ENCODE peak calls at places on chromosomes 7 and 10, in seven cellular contexts. W is brain microvascular endothelial cell; H is CD8-positive, alpha-beta T cell; E is tibial nerve; L is right lobe of liver; O is CD4-positive, CD25-positive, alpha-beta regulatory T cell; R is tibial artery. I is an unnamed sample.

GRCh38 chr10:127293640-127294039 is 97.2 kb upstream of the INSYN2A start:
- DNase-seq in L (no peak), O (peak), R (no peak), W (no peak), H (no peak), E (no peak), I (peak)

GRCh38 chr10:28496481-28496961 is 36.4 kb upstream of the WAC start:
- DNase-seq in H (no peak), O (no peak), R (no peak), L (no peak), E (no peak), W (no peak), I (no peak)

GRCh38 chr10:10092581-10092980 is 925.1 kb upstream of the CELF2 start:
- DNase-seq in W (peak), E (no peak), L (no peak), H (no peak), O (no peak), R (no peak), I (no peak)

GRCh38 chr10:35462491-35462934 is 126.2 kb downstream of the CCNY start:
- DNase-seq in H (no peak), L (peak), W (no peak), O (peak), R (no peak), E (no peak), I (no peak)

GRCh38 chr7:84047085-84047484 is 147.5 kb downstream of the SEMA3A start:
- DNase-seq in R (no peak), O (no peak), L (no peak), E (no peak), H (no peak), W (no peak), I (no peak)

GRCh38 chr7:631291-631711 is 95.2 kb upstream of the DNAAF5 start:
- DNase-seq in O (no peak), L (no peak), E (no peak), R (no peak), W (no peak), H (no peak), I (no peak)

GRCh38 chr7:132176719-132177118 is 399.6 kb downstream of the PLXNA4 start:
- DNase-seq in E (no peak), R (no peak), H (no peak), L (no peak), W (no peak), O (no peak), I (no peak)

GRCh38 chr10:43113201-43113893 is 24.9 kb upstream of the CSGALNACT2 start:
- DNase-seq in W (no peak), L (no peak), R (no peak), E (no peak), O (no peak), H (no peak), I (no peak)

GRCh38 chr7:148296994-148297644 is 293.4 kb upstream of the C7orf33 start:
- DNase-seq in W (no peak), O (no peak), H (no peak), R (no peak), E (no peak), L (no peak), I (no peak)

GRCh38 chr10:43355749-43356371 is 15.6 kb upstream of the FXYD4 start:
- DNase-seq in L (no peak), R (no peak), E (no peak), H (no peak), W (peak), O (peak), I (no peak)

GRCh38 chr7:110943686-110944350 is 147.1 kb upstream of the LRRN3 start:
- DNase-seq in O (no peak), L (no peak), E (no peak), W (no peak), R (no peak), H (no peak), I (no peak)

GRCh38 chr7:43534110-43534509 is 48.8 kb upstream of the STK17A start:
- DNase-seq in R (no peak), L (no peak), O (no peak), H (no peak), W (no peak), E (no peak), I (no peak)

GRCh38 chr10:58856508-58857240 is 319.8 kb upstream of the PHYHIPL start:
- DNase-seq in O (no peak), E (no peak), R (peak), L (no peak), H (no peak), W (peak), I (no peak)

GRCh38 chr10:122050811-122051210 is 61.8 kb downstream of the TACC2 start:
- DNase-seq in O (no peak), W (no peak), H (no peak), L (no peak), R (no peak), E (no peak), I (no peak)

GRCh38 chr7:130207642-130208041 is at the start of gene SSMEM1:
- DNase-seq in R (no peak), L (no peak), H (no peak), E (no peak), W (no peak), O (no peak), I (no peak)

GRCh38 chr7:79308176-79308575 is 145.3 kb downstream of the MAGI2 start:
- DNase-seq in E (no peak), H (no peak), R (no peak), W (no peak), L (peak), O (no peak), I (no peak)

GRCh38 chr7:50092579-50093411 is at the start of gene ZPBP:
- DNase-seq in O (peak), W (peak), E (no peak), R (no peak), L (no peak), H (no peak), I (peak)

GRCh38 chr10:65358565-65358964 is 1567.3 kb upstream of the LRRTM3 start:
- DNase-seq in E (no peak), O (no peak), W (peak), H (no peak), L (no peak), R (no peak), I (no peak)

GRCh38 chr10:118002581-118002980 is 44.2 kb downstream of the RAB11FIP2 start:
- DNase-seq in L (no peak), O (no peak), W (peak), E (no peak), H (no peak), R (no peak), I (no peak)

GRCh38 chr10:117997673-117998072 is 49.1 kb downstream of the RAB11FIP2 start:
- DNase-seq in E (no peak), R (no peak), O (no peak), W (no peak), L (no peak), H (no peak), I (no peak)

GRCh38 chr10:118007773-118008172 is 39.0 kb downstream of the RAB11FIP2 start:
- DNase-seq in R (no peak), H (no peak), L (no peak), O (no peak), E (no peak), W (no peak), I (no peak)

GRCh38 chr10:118003146-118003545 is 43.6 kb downstream of the RAB11FIP2 start:
- DNase-seq in H (no peak), L (no peak), O (no peak), E (no peak), W (no peak), R (no peak), I (no peak)
- H3K27ac ChIP-seq in H (no peak), L (no peak), O (no peak), E (no peak), W (no peak), R (no peak), I (no peak)

DNA sequence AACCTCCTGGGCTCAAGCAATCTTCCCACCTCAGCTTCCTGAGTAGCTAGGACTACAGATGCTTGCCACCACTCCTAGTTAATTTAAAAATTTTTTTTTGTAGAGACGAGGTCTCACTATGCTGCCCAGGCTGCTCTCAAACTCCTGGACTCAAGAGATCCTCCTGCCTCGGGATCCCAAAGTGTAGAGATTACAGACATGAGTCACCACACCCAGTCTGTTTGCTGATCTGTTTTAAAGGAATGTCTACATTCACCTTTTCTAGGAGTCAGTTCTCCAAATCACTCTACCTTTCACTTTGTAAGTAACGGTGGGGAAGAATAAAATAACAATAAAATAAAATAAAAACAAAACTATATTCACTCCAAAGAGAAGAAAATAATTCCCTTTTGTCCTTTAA is 86.6 kb upstream of the AGBL3 start:
- DNase-seq in E (no peak), H (no peak), W (peak), O (no peak), L (no peak), R (no peak), I (no peak)
- H3K4me3 ChIP-seq in E (no peak), H (no peak), W (no peak), O (no peak), L (no peak), R (no peak), I (no peak)

GRCh38 chr7:116524221-116524608 is 621 bp upstream of the CAV1 start:
- DNase-seq in L (no peak), W (no peak), R (no peak), E (no peak), H (no peak), O (no peak), I (no peak)

GRCh38 chr7:116517626-116518025 is 7.2 kb upstream of the CAV1 start:
- DNase-seq in R (no peak), L (no peak), E (no peak), O (no peak), W (no peak), H (no peak), I (no peak)

GRCh38 chr7:116518971-116519370 is 5.9 kb upstream of the CAV1 start:
- DNase-seq in O (no peak), H (no peak), E (no peak), W (no peak), L (no peak), R (no peak), I (no peak)

GRCh38 chr7:116522247-116522646 is 2.6 kb upstream of the CAV1 start:
- DNase-seq in E (no peak), O (no peak), W (peak), L (no peak), H (no peak), R (no peak), I (no peak)

DNA sequence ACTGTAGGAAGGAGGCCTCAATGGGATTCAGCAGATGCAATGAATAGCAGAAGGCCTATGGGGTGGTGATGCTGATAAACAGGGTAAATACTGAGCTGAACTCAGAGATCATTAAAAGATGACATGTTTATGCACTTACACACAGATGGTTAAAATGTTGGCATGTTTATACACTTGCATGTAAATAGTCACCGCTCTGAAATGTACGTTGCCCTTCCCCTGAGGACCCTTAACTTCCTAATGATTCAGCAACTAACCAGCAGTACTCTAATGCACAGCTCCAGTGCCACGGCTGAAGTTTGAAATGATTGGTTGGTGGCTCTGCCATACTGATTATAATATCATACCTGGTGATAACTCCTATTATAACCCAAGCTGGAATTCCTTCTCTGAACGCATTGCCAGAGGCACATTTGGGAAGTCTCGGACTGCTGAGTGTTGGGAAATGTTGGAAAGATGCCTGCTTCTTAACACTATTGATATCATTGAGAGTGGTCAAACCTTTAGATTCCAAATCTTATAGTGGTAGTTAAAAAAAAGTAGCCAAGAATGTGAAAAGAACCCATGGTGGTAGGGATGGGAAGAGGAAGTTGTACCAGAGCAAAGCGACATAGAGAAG is 3.7 kb upstream of the CAV1 start:
- DNase-seq in H (no peak), L (no peak), E (no peak), W (no peak), O (no peak), R (no peak), I (no peak)
- H3K27ac ChIP-seq in H (no peak), L (no peak), E (no peak), W (no peak), O (no peak), R (no peak), I (no peak)

DNA sequence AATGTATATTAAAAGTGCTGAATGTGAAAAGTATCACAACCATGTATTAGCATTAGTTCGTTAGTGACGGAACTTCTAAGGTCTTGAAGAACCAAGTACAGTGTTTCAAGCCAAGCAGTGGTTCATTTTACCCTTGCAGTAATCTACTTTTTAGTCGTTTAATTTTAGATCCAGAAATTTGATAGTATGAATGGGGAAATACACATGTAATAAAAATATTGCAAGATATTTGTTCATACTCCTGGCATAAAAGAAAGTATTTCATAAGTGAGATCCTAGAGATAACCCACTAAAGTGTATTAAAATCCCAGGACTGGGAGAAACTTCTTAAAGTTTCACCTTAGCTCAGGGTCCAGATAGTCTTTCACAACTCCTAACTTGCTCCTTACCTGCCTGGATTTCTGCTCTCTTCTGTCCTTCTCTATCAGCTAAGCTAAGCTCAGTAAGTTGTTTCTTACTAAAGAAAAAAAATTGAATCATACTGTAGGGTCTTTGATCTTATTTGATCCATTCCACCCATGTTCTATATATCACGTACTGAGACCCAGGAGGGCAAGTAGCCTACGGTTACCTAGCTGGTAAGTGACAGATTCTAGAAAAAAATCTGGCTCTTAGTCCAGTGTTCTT is 1.5 kb downstream of the BCAP29 start:
- DNase-seq in R (no peak), H (no peak), L (no peak), E (no peak), W (no peak), O (no peak), I (no peak)
- H3K4me3 ChIP-seq in R (peak), H (no peak), L (no peak), E (no peak), W (peak), O (peak), I (no peak)

GRCh38 chr7:99499713-99500636 is at the start of gene ZNF394:
- DNase-seq in H (peak), R (peak), E (peak), L (peak), W (peak), O (peak), I (peak)

GRCh38 chr7:99500637-99501009 is 542 bp upstream of the ZNF394 start:
- DNase-seq in L (no peak), H (no peak), W (no peak), O (no peak), R (no peak), E (no peak), I (no peak)

GRCh38 chr7:99504603-99505323 is at the start of gene ZKSCAN5:
- DNase-seq in L (peak), W (peak), O (peak), H (peak), E (peak), R (peak), I (peak)

GRCh38 chr7:99505324-99505662 is 831 bp downstream of the ZKSCAN5 start:
- DNase-seq in O (no peak), E (no peak), H (no peak), L (no peak), W (no peak), R (no peak), I (no peak)

DNA sequence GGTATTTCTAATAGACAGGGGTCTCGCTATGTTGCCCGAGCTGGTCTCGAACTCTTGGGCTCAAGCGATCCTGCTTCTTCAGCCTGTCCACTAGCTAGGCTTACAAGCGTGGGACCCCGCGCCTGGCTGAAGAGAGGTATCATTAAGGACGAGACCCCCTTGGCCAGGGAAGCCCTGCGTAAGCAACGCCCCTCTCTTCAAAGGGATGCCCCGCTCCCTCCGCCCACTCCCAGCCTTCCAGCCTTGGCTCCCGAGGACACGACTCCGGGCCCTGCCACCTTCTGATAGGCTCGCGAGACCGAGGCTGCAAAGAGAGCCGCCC is 220 bp upstream of the ZKSCAN5 start:
- DNase-seq in R (no peak), W (peak), O (no peak), H (no peak), E (no peak), L (no peak), I (no peak)
- H3K27ac ChIP-seq in R (peak), W (peak), O (peak), H (peak), E (peak), L (peak), I (peak)

DNA sequence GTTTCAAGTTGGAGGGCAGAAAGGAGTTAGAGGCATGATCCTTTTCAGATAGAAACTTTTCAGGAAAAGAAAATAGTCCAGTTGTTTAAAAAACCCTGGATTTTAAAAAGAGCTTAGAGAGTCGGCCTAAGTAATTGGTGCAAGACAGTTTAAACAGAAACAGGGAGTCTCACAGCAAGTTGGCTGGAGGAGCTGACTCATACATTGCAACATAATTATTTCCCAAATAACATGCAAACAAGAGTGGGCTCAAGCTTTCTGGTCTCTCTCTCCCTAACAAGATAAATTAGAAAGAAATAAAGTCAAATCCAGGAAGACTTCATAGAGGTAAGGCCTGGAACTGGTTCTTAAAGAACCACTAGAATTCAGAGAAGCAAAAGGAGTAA is 100.3 kb upstream of the AGBL3 start:
- DNase-seq in H (no peak), R (no peak), O (no peak), E (no peak), L (no peak), W (peak), I (no peak)
- H3K4me3 ChIP-seq in H (no peak), R (no peak), O (no peak), E (no peak), L (no peak), W (no peak), I (no peak)

GRCh38 chr7:71238541-71238940 is 106.6 kb downstream of the GALNT17 start:
- DNase-seq in H (no peak), E (no peak), O (no peak), W (no peak), R (no peak), L (no peak), I (no peak)
- H3K27ac ChIP-seq in H (no peak), E (peak), O (no peak), W (no peak), R (peak), L (no peak), I (no peak)

GRCh38 chr7:22586101-22586805 is 86.3 kb upstream of the STEAP1B start:
- DNase-seq in O (no peak), E (no peak), L (no peak), W (no peak), R (no peak), H (no peak), I (no peak)

GRCh38 chr7:22586806-22587180 is 86.8 kb upstream of the STEAP1B start:
- DNase-seq in W (peak), O (no peak), R (no peak), L (no peak), E (no peak), H (no peak), I (no peak)

GRCh38 chr7:22588396-22588795 is 88.4 kb upstream of the STEAP1B start:
- DNase-seq in R (no peak), W (no peak), E (no peak), H (no peak), L (no peak), O (no peak), I (no peak)

GRCh38 chr7:22589641-22590141 is 89.7 kb upstream of the STEAP1B start:
- DNase-seq in O (no peak), R (peak), W (peak), L (no peak), E (peak), H (no peak), I (no peak)

DNA sequence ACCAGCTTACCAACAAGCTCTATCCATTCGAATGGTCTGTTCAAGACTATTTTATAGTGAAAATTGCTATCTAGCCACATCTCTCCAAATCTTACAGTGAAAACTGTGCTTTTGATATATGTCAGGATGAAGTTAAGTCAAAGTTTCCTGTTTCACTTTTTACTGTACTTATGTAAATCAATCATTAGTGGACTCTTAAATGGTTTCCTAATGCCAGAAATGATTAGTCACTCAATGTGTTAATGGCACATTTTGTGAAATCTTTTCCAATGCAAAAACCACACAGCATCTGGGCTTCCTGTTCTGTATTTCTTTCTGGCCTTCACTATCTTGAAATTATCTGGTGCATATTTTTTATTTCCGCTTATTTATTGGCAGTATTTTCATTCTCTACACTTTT is 87.3 kb upstream of the STEAP1B start:
- DNase-seq in W (no peak), L (no peak), O (no peak), R (no peak), H (no peak), E (no peak), I (no peak)
- H3K4me3 ChIP-seq in W (no peak), L (no peak), O (no peak), R (no peak), H (no peak), E (no peak), I (no peak)

DNA sequence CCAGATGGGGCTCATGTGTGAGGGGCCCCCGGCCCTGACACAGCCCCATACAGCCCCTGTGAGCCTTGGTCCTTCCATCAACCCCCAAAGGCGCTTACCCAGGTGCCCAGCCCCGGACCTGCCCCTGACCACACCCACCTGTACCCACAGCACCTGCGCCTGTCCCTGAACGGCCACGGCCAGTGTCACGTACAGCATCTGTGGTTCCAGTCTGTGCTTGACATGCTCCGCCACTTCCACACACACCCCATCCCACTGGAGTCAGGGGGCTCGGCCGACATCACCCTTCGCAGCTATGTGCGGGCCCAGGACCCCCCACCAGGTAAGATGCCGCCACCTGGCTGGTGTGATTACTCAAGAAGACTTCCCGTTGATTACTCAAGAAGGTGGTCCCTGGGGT is 33.5 kb downstream of the SH2B2 start:
- DNase-seq in W (no peak), R (no peak), E (peak), O (no peak), L (peak), H (no peak), I (no peak)
- H3K27ac ChIP-seq in W (no peak), R (no peak), E (no peak), O (no peak), L (no peak), H (no peak), I (no peak)

I was measured in effector memory CD4-positive, alpha-beta T cell.